ENCODE peak calls at places on chromosomes 12 and 14, in seven cellular contexts. H, Q, B, K, T, M and N are unnamed samples.

GRCh38 chr14:23120405-23121251 is 1.6 kb upstream of the CEBPE start:
- DNase-seq in H (peak), Q (peak), B (peak), K (peak), T (peak), M (peak), N (peak)

GRCh38 chr12:20646239-20646827 is 48.8 kb upstream of the SLCO1C1 start:
- DNase-seq in H (no peak), Q (no peak), B (peak), K (peak), T (peak), M (peak), N (peak)

GRCh38 chr14:77353469-77354141 is 23.3 kb downstream of the TMED8 start:
- DNase-seq in H (no peak), Q (no peak), B (no peak), K (no peak), T (no peak), M (no peak), N (no peak)

GRCh38 chr12:114668151-114668891 is 15.7 kb downstream of the TBX3 start:
- DNase-seq in H (peak), Q (peak), B (peak), K (peak), T (peak), M (peak), N (peak)

GRCh38 chr12:113056631-113057488 is at the start of gene DTX1:
- DNase-seq in H (peak), Q (peak), B (no peak), K (no peak), T (no peak), M (no peak), N (no peak)

GRCh38 chr14:54572316-54572715 is 5.4 kb downstream of the SAMD4A start:
- DNase-seq in H (no peak), Q (no peak), B (peak), K (peak), T (no peak), M (peak), N (no peak)

GRCh38 chr12:106247731-106248176 is at the start of gene CKAP4:
- DNase-seq in H (peak), Q (peak), B (peak), K (peak), T (peak), M (peak), N (peak)

GRCh38 chr14:104558231-104559042 is 21.1 kb upstream of the C14orf180 start:
- DNase-seq in H (no peak), Q (no peak), B (no peak), K (no peak), T (no peak), M (no peak), N (no peak)

GRCh38 chr14:100827751-100828447 is 2.0 kb downstream of the MEG3 start:
- DNase-seq in H (peak), Q (no peak), B (no peak), K (peak), T (peak), M (peak), N (peak)

GRCh38 chr12:87231818-87232217 is 797.4 kb downstream of the C12orf50 start:
- DNase-seq in H (no peak), Q (no peak), B (no peak), K (no peak), T (peak), M (peak), N (no peak)

GRCh38 chr14:64654072-64654899 is 49.9 kb upstream of the PLEKHG3 start:
- DNase-seq in H (no peak), Q (no peak), B (no peak), K (peak), T (peak), M (peak), N (peak)

GRCh38 chr12:42790761-42791151 is 201.2 kb upstream of the PRICKLE1 start:
- DNase-seq in H (no peak), Q (no peak), B (peak), K (peak), T (peak), M (peak), N (peak)

GRCh38 chr12:131413006-131413405 is 297.9 kb upstream of the SFSWAP start:
- DNase-seq in H (no peak), Q (no peak), B (no peak), K (no peak), T (no peak), M (no peak), N (no peak)

DNA sequence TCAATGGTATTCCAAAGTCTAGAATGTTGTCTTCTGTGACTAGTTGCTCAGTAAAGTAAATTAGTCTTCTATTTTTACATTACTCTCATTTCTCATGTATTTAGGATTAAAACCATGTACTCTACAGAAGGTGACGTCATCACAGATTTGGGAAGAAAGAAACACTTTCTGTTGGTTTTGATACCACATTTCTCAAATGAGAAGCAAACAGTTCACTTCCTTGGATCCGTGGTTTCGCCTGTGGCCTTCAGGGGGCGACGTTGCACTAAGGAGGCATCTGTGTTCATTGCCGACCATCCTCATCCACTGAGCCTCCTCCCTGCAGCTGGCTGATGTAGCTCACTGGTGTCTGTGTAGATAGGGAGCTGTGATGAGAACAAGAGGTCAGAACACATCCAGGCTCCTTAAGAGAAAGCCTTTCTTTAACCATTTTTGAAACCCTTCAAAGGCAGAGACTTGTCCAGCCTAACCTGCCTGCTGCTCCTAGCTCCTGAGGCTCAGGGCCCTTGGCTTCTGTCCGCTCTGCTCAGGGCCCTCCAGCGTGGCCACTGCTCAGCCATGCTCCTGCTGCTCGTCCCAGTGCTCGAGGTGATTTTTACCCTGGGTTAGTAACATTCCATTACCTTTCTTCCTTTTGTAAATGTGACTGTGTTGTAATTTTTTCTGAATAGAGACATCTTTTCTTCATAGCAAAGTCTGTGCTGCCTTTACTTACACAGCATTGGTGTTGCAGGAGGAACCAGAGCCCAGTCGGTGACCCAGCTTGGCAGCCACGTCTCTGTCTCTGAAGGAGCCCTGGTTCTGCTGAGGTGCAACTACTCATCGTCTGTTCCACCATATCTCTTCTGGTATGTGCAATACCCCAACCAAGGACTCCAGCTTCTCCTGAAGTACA is 220.6 kb upstream of the OR4E1 start:
- DNase-seq in H (no peak), Q (no peak), B (peak), K (peak), T (no peak), M (no peak), N (no peak)
- H3K4me3 ChIP-seq in H (no peak), Q (no peak), B (no peak), K (no peak), T (no peak), M (no peak), N (no peak)

DNA sequence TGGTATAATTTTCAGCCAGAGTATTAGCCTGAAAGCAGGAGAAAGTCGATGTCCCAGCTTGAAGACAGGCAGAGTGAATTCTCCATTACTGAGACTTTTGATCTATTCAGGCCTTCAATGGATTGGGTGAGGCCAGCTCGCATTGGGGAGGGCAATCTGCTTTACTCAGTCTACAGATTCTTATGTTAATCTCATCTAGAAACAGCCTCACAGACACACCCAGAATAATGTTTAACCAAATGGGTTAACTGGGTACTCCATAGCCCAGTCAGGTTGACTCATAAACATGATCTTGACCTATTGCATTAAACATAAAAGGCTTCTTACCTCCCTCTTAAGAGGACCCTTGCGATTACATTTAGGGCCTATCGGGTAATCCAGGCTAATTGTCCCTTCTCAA is 118.0 kb downstream of the KTN1 start:
- DNase-seq in H (no peak), Q (no peak), B (no peak), K (peak), T (no peak), M (no peak), N (no peak)
- H3K4me3 ChIP-seq in H (no peak), Q (no peak), B (no peak), K (no peak), T (no peak), M (no peak), N (no peak)

GRCh38 chr14:90616881-90617280 is 199.3 kb downstream of the TTC7B start:
- DNase-seq in H (no peak), Q (no peak), B (no peak), K (no peak), T (peak), M (no peak), N (no peak)
- H3K4me3 ChIP-seq in H (no peak), Q (no peak), B (no peak), K (no peak), T (no peak), M (no peak), N (no peak)

DNA sequence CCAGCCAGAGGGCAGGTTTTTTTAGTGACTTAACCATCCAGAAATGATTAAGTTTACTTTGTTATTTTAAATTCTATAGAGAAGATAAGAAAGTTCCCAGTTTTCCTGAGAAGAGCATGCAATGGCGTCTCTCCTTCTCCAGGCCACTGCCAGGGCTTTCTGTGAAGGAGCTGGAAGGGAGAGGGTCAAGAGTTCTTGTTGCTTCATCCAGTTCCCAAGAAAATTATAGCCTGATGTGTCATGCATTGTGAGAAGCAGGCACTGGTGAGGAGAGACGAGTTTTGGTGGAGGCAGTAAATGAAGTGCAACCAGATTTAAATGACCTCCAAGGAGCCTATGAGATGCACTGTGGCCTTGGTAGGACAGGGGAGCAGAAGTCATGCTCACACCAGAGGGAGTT is 14.2 kb downstream of the ELK3 start:
- DNase-seq in H (no peak), Q (no peak), B (no peak), K (peak), T (peak), M (peak), N (peak)
- H3K4me3 ChIP-seq in H (no peak), Q (no peak), B (no peak), K (no peak), T (no peak), M (no peak), N (no peak)